ENCODE peak calls at places on chromosomes 7 and 10, in nine cellular contexts. One of them, this sample, is unnamed.

GRCh38 chr10:112562122-112562521 is 115.1 kb downstream of the VTI1A start:
- DNase-seq in GM23248: no peak
- DNase-seq in bronchial epithelial cell: no peak
- DNase-seq in progenitor cell of endocrine pancreas: no peak
- DNase-seq in Caco-2: no peak
- DNase-seq in left lung: no peak
- DNase-seq in WTC11: no peak
- DNase-seq in EL: no peak
- DNase-seq in CD8-positive, alpha-beta memory T cell: no peak
- DNase-seq in this sample: no peak

GRCh38 chr7:26112341-26112740 is 39.7 kb upstream of the NFE2L3 start:
- DNase-seq in Caco-2: no peak
- DNase-seq in bronchial epithelial cell: no peak
- DNase-seq in CD8-positive, alpha-beta memory T cell: no peak
- DNase-seq in WTC11: no peak
- DNase-seq in left lung: no peak
- DNase-seq in GM23248: no peak
- DNase-seq in progenitor cell of endocrine pancreas: no peak
- DNase-seq in EL: no peak
- DNase-seq in this sample: no peak

GRCh38 chr7:128206017-128206746 is 34.9 kb upstream of the LEP start:
- DNase-seq in bronchial epithelial cell: no peak
- DNase-seq in CD8-positive, alpha-beta memory T cell: no peak
- DNase-seq in left lung: no peak
- DNase-seq in EL: no peak
- DNase-seq in Caco-2: no peak
- DNase-seq in WTC11: peak; percentile 42
- DNase-seq in GM23248: no peak
- DNase-seq in progenitor cell of endocrine pancreas: no peak
- DNase-seq in this sample: no peak

GRCh38 chr10:132272061-132272766 is 35.5 kb downstream of the STK32C start:
- DNase-seq in progenitor cell of endocrine pancreas: no peak
- DNase-seq in left lung: peak; percentile 74
- DNase-seq in bronchial epithelial cell: no peak
- DNase-seq in GM23248: peak; percentile 65
- DNase-seq in CD8-positive, alpha-beta memory T cell: no peak
- DNase-seq in Caco-2: no peak
- DNase-seq in EL: no peak
- DNase-seq in WTC11: no peak
- DNase-seq in this sample: peak; percentile 70

GRCh38 chr7:106047818-106048490 is 64.2 kb downstream of the SYPL1 start:
- DNase-seq in left lung: no peak
- DNase-seq in GM23248: no peak
- DNase-seq in Caco-2: no peak
- DNase-seq in progenitor cell of endocrine pancreas: no peak
- DNase-seq in CD8-positive, alpha-beta memory T cell: no peak
- DNase-seq in EL: no peak
- DNase-seq in bronchial epithelial cell: peak; percentile 85
- DNase-seq in WTC11: no peak
- DNase-seq in this sample: no peak

GRCh38 chr10:112565434-112566053 is 118.5 kb downstream of the VTI1A start:
- DNase-seq in WTC11: peak; percentile 28
- DNase-seq in Caco-2: peak; percentile 79
- DNase-seq in CD8-positive, alpha-beta memory T cell: no peak
- DNase-seq in left lung: no peak
- DNase-seq in EL: peak; percentile 72
- DNase-seq in GM23248: peak; percentile 81
- DNase-seq in bronchial epithelial cell: peak; percentile 68
- DNase-seq in progenitor cell of endocrine pancreas: peak; percentile 46
- DNase-seq in this sample: peak; percentile 1

GRCh38 chr7:156327474-156327873 is 313.1 kb upstream of the RNF32 start:
- DNase-seq in WTC11: no peak
- DNase-seq in Caco-2: peak; percentile 11
- DNase-seq in bronchial epithelial cell: peak; percentile 68
- DNase-seq in EL: no peak
- DNase-seq in progenitor cell of endocrine pancreas: no peak
- DNase-seq in left lung: no peak
- DNase-seq in CD8-positive, alpha-beta memory T cell: no peak
- DNase-seq in GM23248: no peak
- DNase-seq in this sample: no peak

GRCh38 chr10:110901954-110902819 is 16.8 kb downstream of the BBIP1 start:
- DNase-seq in WTC11: no peak
- DNase-seq in EL: peak; percentile 59
- DNase-seq in Caco-2: peak; percentile 47
- DNase-seq in bronchial epithelial cell: peak; percentile 95
- DNase-seq in GM23248: peak; percentile 86
- DNase-seq in left lung: no peak
- DNase-seq in CD8-positive, alpha-beta memory T cell: no peak
- DNase-seq in progenitor cell of endocrine pancreas: no peak
- DNase-seq in this sample: no peak

GRCh38 chr7:136869006-136869961 is 832 bp downstream of the CHRM2 start:
- DNase-seq in CD8-positive, alpha-beta memory T cell: no peak
- DNase-seq in EL: peak; percentile 42
- DNase-seq in left lung: peak; percentile 71
- DNase-seq in Caco-2: no peak
- DNase-seq in GM23248: peak; percentile 44
- DNase-seq in bronchial epithelial cell: no peak
- DNase-seq in WTC11: peak; percentile 40
- DNase-seq in progenitor cell of endocrine pancreas: no peak
- DNase-seq in this sample: no peak

GRCh38 chr7:139121-139520 is 53.2 kb upstream of the FAM20C start:
- DNase-seq in WTC11: no peak
- DNase-seq in left lung: peak; percentile 34
- DNase-seq in progenitor cell of endocrine pancreas: no peak
- DNase-seq in GM23248: no peak
- DNase-seq in Caco-2: no peak
- DNase-seq in EL: no peak
- DNase-seq in CD8-positive, alpha-beta memory T cell: no peak
- DNase-seq in bronchial epithelial cell: no peak
- DNase-seq in this sample: no peak

GRCh38 chr7:4682621-4683042 is 537 bp downstream of the FOXK1 start:
- DNase-seq in CD8-positive, alpha-beta memory T cell: no peak
- DNase-seq in WTC11: peak; percentile 36
- DNase-seq in EL: peak; percentile 41
- DNase-seq in GM23248: peak; percentile 69
- DNase-seq in progenitor cell of endocrine pancreas: no peak
- DNase-seq in bronchial epithelial cell: peak; percentile 44
- DNase-seq in left lung: peak; percentile 92
- DNase-seq in Caco-2: peak; percentile 56
- DNase-seq in this sample: no peak